ENCODE peak calls at places on chromosomes 13 and 19, in five cellular contexts. One of them, this sample, is unnamed.

GRCh38 chr19:927044-927706 is 1.3 kb downstream of the ARID3A start:
- DNase-seq in testis: no peak
- DNase-seq in erythroblast: peak
- DNase-seq in transverse colon: peak
- DNase-seq in lower leg skin: peak
- DNase-seq in this sample: peak

GRCh38 chr13:25232937-25233515 is 54.3 kb downstream of the MTMR6 start:
- DNase-seq in testis: no peak
- DNase-seq in erythroblast: peak
- DNase-seq in transverse colon: no peak
- DNase-seq in lower leg skin: no peak
- DNase-seq in this sample: no peak

GRCh38 chr19:11383706-11384048 is 437 bp downstream of the EPOR start:
- DNase-seq in testis: no peak
- DNase-seq in erythroblast: no peak
- DNase-seq in transverse colon: no peak
- DNase-seq in lower leg skin: no peak
- DNase-seq in this sample: no peak

GRCh38 chr13:33125821-33126570 is 109.8 kb downstream of the KL start:
- DNase-seq in testis: peak
- DNase-seq in erythroblast: no peak
- DNase-seq in transverse colon: no peak
- DNase-seq in lower leg skin: peak
- DNase-seq in this sample: peak

GRCh38 chr19:8611890-8612806 is 1.6 kb upstream of the ADAMTS10 start:
- DNase-seq in testis: peak
- DNase-seq in erythroblast: no peak
- DNase-seq in transverse colon: peak
- DNase-seq in lower leg skin: peak
- DNase-seq in this sample: peak

GRCh38 chr13:24747248-24748151 is 16.5 kb upstream of the RNF17 start:
- DNase-seq in testis: peak
- DNase-seq in erythroblast: peak
- DNase-seq in transverse colon: peak
- DNase-seq in lower leg skin: peak
- DNase-seq in this sample: no peak

GRCh38 chr19:3821857-3822364 is 35.7 kb upstream of the MATK start:
- DNase-seq in testis: peak
- DNase-seq in erythroblast: peak
- DNase-seq in transverse colon: peak
- DNase-seq in lower leg skin: peak
- DNase-seq in this sample: peak

GRCh38 chr13:92681239-92681638 is 545.4 kb upstream of the GPC6 start:
- DNase-seq in testis: no peak
- DNase-seq in erythroblast: no peak
- DNase-seq in transverse colon: no peak
- DNase-seq in lower leg skin: no peak
- DNase-seq in this sample: no peak

GRCh38 chr19:11008111-11008510 is 47.3 kb downstream of the SMARCA4 start:
- DNase-seq in testis: no peak
- DNase-seq in erythroblast: no peak
- DNase-seq in transverse colon: no peak
- DNase-seq in lower leg skin: no peak
- DNase-seq in this sample: no peak

GRCh38 chr13:80527400-80527799 is 186.5 kb upstream of the SPRY2 start:
- DNase-seq in testis: no peak
- DNase-seq in erythroblast: no peak
- DNase-seq in transverse colon: no peak
- DNase-seq in lower leg skin: no peak
- DNase-seq in this sample: no peak

GRCh38 chr13:103188688-103189326 is 122.6 kb upstream of the SLC10A2 start:
- DNase-seq in testis: no peak
- DNase-seq in erythroblast: no peak
- DNase-seq in transverse colon: no peak
- DNase-seq in lower leg skin: no peak
- DNase-seq in this sample: no peak

DNA sequence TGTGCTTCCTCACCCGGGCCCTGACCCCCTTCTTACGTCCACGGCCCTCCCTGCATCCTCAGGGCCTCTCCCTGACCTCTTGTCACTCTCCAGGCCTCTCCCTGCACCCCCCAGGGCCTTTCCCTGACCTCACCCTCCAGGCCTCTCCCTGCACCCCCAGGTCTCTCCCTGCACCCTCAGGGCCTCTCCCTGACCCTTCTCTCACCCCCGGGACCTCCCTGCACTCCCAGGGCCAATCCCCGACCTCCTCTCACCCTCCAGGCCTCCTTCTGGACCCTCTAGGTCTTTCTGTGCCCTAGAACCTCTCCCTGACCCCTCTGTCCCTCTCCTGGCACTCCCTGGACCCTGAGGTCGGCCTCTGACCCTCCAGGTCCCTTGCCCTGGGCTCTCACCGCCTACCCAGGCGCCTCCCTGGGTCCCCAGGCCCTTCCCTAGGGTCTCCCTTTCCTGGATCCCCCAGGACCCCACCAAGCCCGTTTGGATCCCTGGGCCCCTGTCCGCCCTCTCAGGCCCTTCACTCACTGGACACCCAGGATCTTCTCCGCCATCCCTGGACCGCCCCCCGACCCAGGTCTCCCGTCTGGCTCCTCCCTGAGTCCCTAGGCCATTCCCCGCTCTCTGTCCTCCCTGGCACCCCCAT is 588 bp downstream of the KMT5C start:
- DNase-seq in testis: no peak
- DNase-seq in erythroblast: peak
- DNase-seq in transverse colon: peak
- DNase-seq in lower leg skin: no peak
- DNase-seq in this sample: no peak
- TF ChIP-seq POLR2A in testis: no peak
- TF ChIP-seq POLR2A in erythroblast: no peak
- TF ChIP-seq POLR2A in transverse colon: no peak
- TF ChIP-seq POLR2A in lower leg skin: no peak
- TF ChIP-seq POLR2A in this sample: no peak

GRCh38 chr19:52370341-52370710 is 603 bp downstream of the ZNF880 start:
- DNase-seq in testis: no peak
- DNase-seq in erythroblast: no peak
- DNase-seq in transverse colon: no peak
- DNase-seq in lower leg skin: no peak
- DNase-seq in this sample: no peak

GRCh38 chr19:52366414-52366824 is 3.3 kb upstream of the ZNF880 start:
- DNase-seq in testis: no peak
- DNase-seq in erythroblast: no peak
- DNase-seq in transverse colon: no peak
- DNase-seq in lower leg skin: no peak
- DNase-seq in this sample: no peak

GRCh38 chr19:52369463-52370340 is at the start of gene ZNF880:
- DNase-seq in testis: peak
- DNase-seq in erythroblast: peak
- DNase-seq in transverse colon: peak
- DNase-seq in lower leg skin: peak
- DNase-seq in this sample: peak
- TF ChIP-seq POLR2A in testis: no peak
- TF ChIP-seq POLR2A in erythroblast: no peak
- TF ChIP-seq POLR2A in transverse colon: peak
- TF ChIP-seq POLR2A in lower leg skin: no peak
- TF ChIP-seq POLR2A in this sample: peak

DNA sequence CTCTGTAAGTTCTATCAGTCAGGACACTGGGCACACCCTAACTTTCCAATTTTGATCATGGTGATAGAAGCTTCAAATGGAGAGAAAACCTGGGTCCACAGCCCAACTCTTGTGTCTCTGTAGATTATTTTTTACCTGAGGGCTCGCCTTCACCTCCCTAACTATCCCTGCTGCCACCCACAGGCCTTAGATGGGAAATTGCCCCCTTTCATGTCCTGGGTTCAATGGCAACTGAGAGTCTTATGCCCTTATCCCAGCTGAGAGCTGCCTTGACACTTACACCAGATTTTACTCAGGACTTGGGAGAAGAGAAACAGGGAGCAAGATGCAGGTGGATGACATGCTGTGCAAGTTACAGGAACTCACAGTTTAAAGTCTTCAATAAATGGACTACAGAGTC is 81.7 kb downstream of the RAP2A start:
- DNase-seq in testis: no peak
- DNase-seq in erythroblast: no peak
- DNase-seq in transverse colon: no peak
- DNase-seq in lower leg skin: no peak
- DNase-seq in this sample: no peak
- TF ChIP-seq POLR2A in testis: no peak
- TF ChIP-seq POLR2A in erythroblast: no peak
- TF ChIP-seq POLR2A in transverse colon: no peak
- TF ChIP-seq POLR2A in lower leg skin: no peak
- TF ChIP-seq POLR2A in this sample: no peak

GRCh38 chr13:82664183-82664582 is 1218.1 kb downstream of the SLITRK1 start:
- DNase-seq in testis: no peak
- DNase-seq in erythroblast: no peak
- DNase-seq in transverse colon: no peak
- DNase-seq in lower leg skin: no peak
- DNase-seq in this sample: no peak
- TF ChIP-seq POLR2A in testis: no peak
- TF ChIP-seq POLR2A in erythroblast: no peak
- TF ChIP-seq POLR2A in transverse colon: no peak
- TF ChIP-seq POLR2A in lower leg skin: no peak
- TF ChIP-seq POLR2A in this sample: no peak

DNA sequence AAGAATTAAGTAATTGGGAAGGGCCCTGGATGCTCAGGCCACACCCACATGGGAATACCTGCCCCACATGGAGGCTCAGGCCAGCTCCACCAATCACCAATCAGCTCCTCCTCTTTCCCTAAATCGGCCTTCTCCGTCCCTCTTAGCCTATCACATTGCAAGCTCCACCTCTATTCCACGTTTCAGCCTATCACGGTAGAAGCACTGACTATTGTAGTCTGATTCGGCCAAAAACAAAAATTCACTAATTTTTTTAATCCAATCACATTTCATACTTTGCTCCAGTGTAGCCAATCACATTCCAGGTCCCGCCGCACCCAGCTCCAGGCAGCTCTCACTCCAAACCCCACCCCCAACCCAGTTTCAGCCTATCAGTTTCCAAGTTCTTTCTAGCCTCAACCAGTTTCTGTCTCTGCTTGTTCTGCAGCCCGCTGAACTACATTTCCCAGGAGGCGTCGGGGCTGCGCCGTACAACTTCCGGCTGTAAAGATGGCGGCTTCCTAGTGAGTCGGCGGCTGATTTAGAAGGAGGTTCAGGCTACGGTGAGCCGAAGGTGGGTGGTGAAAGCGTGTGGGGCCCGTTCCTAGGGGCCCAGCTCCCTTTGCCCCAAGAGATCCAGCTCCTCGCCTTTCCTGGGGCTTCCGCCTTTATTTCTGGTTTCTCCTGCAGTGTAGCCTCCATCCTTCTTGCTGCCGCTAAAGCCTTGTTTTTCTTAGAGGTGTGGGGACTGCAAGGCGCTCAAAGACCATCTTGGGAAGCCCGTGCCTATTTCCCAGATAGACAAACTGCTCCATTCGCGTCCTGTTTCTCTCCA is at the start of gene BABAM1:
- DNase-seq in testis: peak
- DNase-seq in erythroblast: peak
- DNase-seq in transverse colon: peak
- DNase-seq in lower leg skin: peak
- DNase-seq in this sample: peak
- TF ChIP-seq POLR2A in testis: no peak
- TF ChIP-seq POLR2A in erythroblast: peak
- TF ChIP-seq POLR2A in transverse colon: peak
- TF ChIP-seq POLR2A in lower leg skin: no peak
- TF ChIP-seq POLR2A in this sample: peak

GRCh38 chr19:31127132-31127967 is 221.9 kb downstream of the TSHZ3 start:
- DNase-seq in testis: no peak
- DNase-seq in erythroblast: no peak
- DNase-seq in transverse colon: peak
- DNase-seq in lower leg skin: no peak
- DNase-seq in this sample: no peak
- TF ChIP-seq POLR2A in testis: no peak
- TF ChIP-seq POLR2A in erythroblast: no peak
- TF ChIP-seq POLR2A in transverse colon: no peak
- TF ChIP-seq POLR2A in lower leg skin: no peak
- TF ChIP-seq POLR2A in this sample: no peak

GRCh38 chr19:14440049-14440448 is 6.9 kb downstream of the PKN1 start:
- DNase-seq in testis: peak
- DNase-seq in erythroblast: peak
- DNase-seq in transverse colon: peak
- DNase-seq in lower leg skin: peak
- DNase-seq in this sample: peak
- TF ChIP-seq POLR2A in testis: no peak
- TF ChIP-seq POLR2A in erythroblast: peak
- TF ChIP-seq POLR2A in transverse colon: no peak
- TF ChIP-seq POLR2A in lower leg skin: no peak
- TF ChIP-seq POLR2A in this sample: no peak

DNA sequence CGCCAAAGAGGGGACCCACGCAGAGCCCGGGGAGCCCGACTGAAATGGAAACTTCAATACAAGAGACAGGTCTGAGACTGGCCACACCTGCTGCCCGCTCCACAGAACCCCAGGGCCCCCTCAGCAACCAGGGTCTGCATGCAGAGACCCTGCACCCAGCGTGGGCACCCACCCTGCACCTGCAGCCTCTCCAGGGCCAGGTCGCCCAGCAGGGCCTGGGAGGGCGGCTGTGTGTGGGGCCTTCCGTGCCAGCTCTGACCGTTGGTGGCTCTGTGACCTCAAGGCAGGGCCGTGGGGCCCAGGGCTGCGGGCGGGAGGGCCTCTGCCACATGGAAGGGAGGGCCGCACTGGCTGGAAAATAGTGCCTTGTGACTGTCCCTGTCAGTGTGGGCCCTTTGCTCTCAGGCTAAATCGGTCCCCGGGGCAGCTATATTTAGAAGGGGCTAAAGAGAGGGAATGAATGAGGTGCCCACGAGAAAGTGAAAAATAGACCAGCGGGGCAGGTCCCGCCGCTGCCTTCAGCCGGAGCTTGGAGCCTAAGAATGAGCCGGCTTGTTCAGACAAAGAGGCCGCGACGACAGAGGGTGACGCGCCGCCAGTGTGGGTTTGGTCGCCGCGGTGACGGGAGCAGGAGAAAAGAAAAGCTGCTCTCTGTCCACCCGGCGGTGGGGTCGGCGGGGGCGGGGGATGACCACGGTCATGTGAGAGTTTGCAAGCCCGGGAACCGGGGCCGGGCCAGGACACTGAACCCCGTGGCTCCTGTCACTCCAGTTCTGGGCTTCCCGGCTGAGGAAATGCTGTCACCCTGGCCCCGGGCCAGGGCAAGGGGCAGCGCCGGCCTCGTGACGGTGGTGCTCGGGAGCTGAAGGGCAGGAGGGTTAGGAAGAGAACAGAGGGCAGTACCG is 70.5 kb downstream of the GADD45B start:
- DNase-seq in testis: peak
- DNase-seq in erythroblast: peak
- DNase-seq in transverse colon: peak
- DNase-seq in lower leg skin: peak
- DNase-seq in this sample: peak
- TF ChIP-seq POLR2A in testis: no peak
- TF ChIP-seq POLR2A in erythroblast: no peak
- TF ChIP-seq POLR2A in transverse colon: peak
- TF ChIP-seq POLR2A in lower leg skin: no peak
- TF ChIP-seq POLR2A in this sample: no peak

GRCh38 chr13:77026255-77026782 is 640 bp downstream of the FBXL3 start:
- DNase-seq in testis: peak
- DNase-seq in erythroblast: peak
- DNase-seq in transverse colon: peak
- DNase-seq in lower leg skin: peak
- DNase-seq in this sample: peak
- TF ChIP-seq POLR2A in testis: no peak
- TF ChIP-seq POLR2A in erythroblast: no peak
- TF ChIP-seq POLR2A in transverse colon: peak
- TF ChIP-seq POLR2A in lower leg skin: no peak
- TF ChIP-seq POLR2A in this sample: peak

GRCh38 chr19:37914908-37915307 is 7.9 kb downstream of the SIPA1L3 start:
- DNase-seq in testis: no peak
- DNase-seq in erythroblast: no peak
- DNase-seq in transverse colon: no peak
- DNase-seq in lower leg skin: no peak
- DNase-seq in this sample: no peak
- TF ChIP-seq POLR2A in testis: no peak
- TF ChIP-seq POLR2A in erythroblast: no peak
- TF ChIP-seq POLR2A in transverse colon: no peak
- TF ChIP-seq POLR2A in lower leg skin: no peak
- TF ChIP-seq POLR2A in this sample: no peak

This sample was measured in adrenal gland.